ENCODE peak calls at places on chromosomes 3 and 15, in five cellular contexts. N is left ventricle myocardium inferior, I is OCI-LY7, W is aorta, X is neural progenitor cell. P is an unnamed sample. For H3K36me3, the result is how much of the 10 kb centered on the place peaks cover.

GRCh38 chr3:184261270-184262165 is at the start of gene CAMK2N2:
- DNase-seq in W (peak), N (peak), I (peak), X (peak), P (peak)

GRCh38 chr3:170180107-170180951 is 1.2 kb downstream of the PHC3 start:
- DNase-seq in N (no peak), X (no peak), I (peak), W (no peak), P (no peak)

GRCh38 chr15:58077427-58077826 is 11.9 kb upstream of the ALDH1A2 start:
- DNase-seq in I (peak), W (no peak), N (no peak), X (peak), P (no peak)

GRCh38 chr3:136135039-136135802 is 60.9 kb downstream of the MSL2 start:
- DNase-seq in W (no peak), I (no peak), N (no peak), X (no peak), P (no peak)

GRCh38 chr15:99096894-99097426 is 7.9 kb upstream of the SYNM start:
- DNase-seq in X (no peak), I (no peak), W (no peak), N (no peak), P (no peak)

GRCh38 chr3:41405466-41405865 is 206.2 kb downstream of the CTNNB1 start:
- DNase-seq in N (no peak), I (no peak), X (no peak), W (no peak), P (no peak)

GRCh38 chr15:76267077-76267476 is 44.2 kb downstream of the ETFA start:
- DNase-seq in X (no peak), N (no peak), I (peak), W (no peak), P (no peak)

GRCh38 chr15:40952301-40952900 is 870 bp upstream of the CHAC1 start:
- DNase-seq in I (no peak), W (no peak), X (no peak), N (no peak), P (no peak)

GRCh38 chr3:189368384-189368783 is 196.6 kb downstream of the TPRG1 start:
- DNase-seq in W (no peak), I (peak), X (no peak), N (no peak), P (no peak)

GRCh38 chr3:196995646-196996355 is 27.2 kb upstream of the PIGZ start:
- DNase-seq in W (no peak), X (no peak), N (peak), I (no peak), P (no peak)

GRCh38 chr15:43093026-43093425 is 12.8 kb downstream of the UBR1 start:
- DNase-seq in X (no peak), I (no peak), N (no peak), W (no peak), P (no peak)

GRCh38 chr3:118436863-118437262 is 597.8 kb downstream of the IGSF11 start:
- DNase-seq in I (no peak), N (no peak), W (no peak), X (peak), P (no peak)

GRCh38 chr3:20137642-20138041 is 48.4 kb downstream of the SGO1 start:
- DNase-seq in W (no peak), I (no peak), X (peak), N (no peak), P (no peak)

GRCh38 chr3:143573904-143574303 is 274.4 kb downstream of the SLC9A9 start:
- DNase-seq in X (no peak), W (no peak), I (no peak), N (no peak), P (no peak)

GRCh38 chr3:68089572-68089991 is 435.2 kb upstream of the SUCLG2 start:
- DNase-seq in I (no peak), W (no peak), N (no peak), X (no peak), P (no peak)

GRCh38 chr15:85533949-85534543 is 153.6 kb downstream of the AKAP13 start:
- DNase-seq in N (no peak), W (no peak), I (no peak), X (no peak), P (no peak)

GRCh38 chr3:121883507-121883906 is 10.7 kb upstream of the SLC15A2 start:
- DNase-seq in N (no peak), X (peak), W (no peak), I (peak), P (no peak)

GRCh38 chr3:30492581-30493192 is 113.7 kb upstream of the TGFBR2 start:
- DNase-seq in N (no peak), W (no peak), X (no peak), I (no peak), P (no peak)

GRCh38 chr15:57452090-57452754 is 75.9 kb downstream of the CGNL1 start:
- DNase-seq in I (no peak), N (no peak), X (no peak), W (no peak), P (no peak)

GRCh38 chr3:181533811-181534210 is 177.9 kb upstream of the SOX2 start:
- DNase-seq in X (peak), I (no peak), N (no peak), W (no peak), P (no peak)

GRCh38 chr3:31673950-31674349 is 141.2 kb downstream of the STT3B start:
- DNase-seq in I (no peak), X (no peak), N (no peak), W (no peak), P (no peak)

GRCh38 chr3:23495507-23495906 is 292.4 kb downstream of the UBE2E2 start:
- DNase-seq in X (no peak), I (no peak), W (no peak), N (no peak), P (no peak)

GRCh38 chr3:9879830-9880549 is at the start of gene CIDEC:
- DNase-seq in X (no peak), N (no peak), W (no peak), I (no peak), P (no peak)

GRCh38 chr3:13718437-13718836 is 161.4 kb downstream of the WNT7A start:
- DNase-seq in N (no peak), X (no peak), I (no peak), W (no peak), P (no peak)

GRCh38 chr3:76523337-76523736 is 516.6 kb upstream of the ROBO2 start:
- DNase-seq in W (no peak), I (no peak), N (no peak), X (no peak), P (no peak)

GRCh38 chr3:37559461-37559860 is 302.2 kb upstream of the CTDSPL start:
- DNase-seq in I (no peak), W (no peak), X (peak), N (no peak), P (no peak)

GRCh38 chr3:8954938-8955763 is 8.1 kb downstream of the RAD18 start:
- DNase-seq in W (no peak), N (no peak), I (peak), X (peak), P (no peak)

GRCh38 chr3:166191406-166191805 is 354.2 kb upstream of the BCHE start:
- DNase-seq in N (no peak), W (no peak), I (no peak), X (no peak), P (no peak)

GRCh38 chr3:101248786-101249185 is 71.6 kb downstream of the IMPG2 start:
- DNase-seq in N (no peak), X (no peak), W (no peak), I (no peak), P (no peak)

GRCh38 chr3:4820296-4821121 is 158.7 kb upstream of the BHLHE40 start:
- DNase-seq in N (no peak), X (no peak), I (no peak), W (no peak), P (no peak)

GRCh38 chr3:106085998-106086397 is 217.2 kb upstream of the CBLB start:
- DNase-seq in I (no peak), X (no peak), N (no peak), W (no peak), P (no peak)

GRCh38 chr3:87145553-87145952 is 81.6 kb upstream of the CHMP2B start:
- DNase-seq in N (no peak), X (peak), W (no peak), I (peak), P (no peak)

GRCh38 chr15:83283813-83284562 is 476 bp downstream of the BNC1 start:
- DNase-seq in X (peak), W (no peak), I (no peak), N (no peak), P (peak)

GRCh38 chr3:72288955-72289707 is 504.2 kb upstream of the PROK2 start:
- DNase-seq in W (peak), X (peak), I (peak), N (no peak), P (peak)

GRCh38 chr15:75043509-75044257 is 20.3 kb downstream of the PPCDC start:
- DNase-seq in W (peak), N (peak), X (no peak), I (peak), P (peak)

GRCh38 chr3:111610189-111610588 is 15.0 kb upstream of the ZBED2 start:
- DNase-seq in W (no peak), I (peak), X (no peak), N (no peak), P (no peak)

GRCh38 chr3:18732474-18732873 is 307.3 kb upstream of the SATB1 start:
- DNase-seq in N (no peak), X (no peak), W (no peak), I (no peak), P (no peak)

GRCh38 chr15:92651877-92652575 is 3.5 kb downstream of the FAM174B start:
- DNase-seq in W (no peak), I (no peak), X (no peak), N (no peak), P (no peak)

GRCh38 chr3:37474936-37475335 is 300.6 kb upstream of the LRRFIP2 start:
- DNase-seq in N (no peak), I (no peak), W (no peak), X (no peak), P (no peak)

GRCh38 chr3:53250881-53251605 is 4.8 kb downstream of the TKT start:
- DNase-seq in X (no peak), N (no peak), I (no peak), W (no peak), P (no peak)

GRCh38 chr3:185933374-185933950 is 4.4 kb downstream of the TRA2B start:
- DNase-seq in N (no peak), X (no peak), I (no peak), W (no peak), P (no peak)
- H3K36me3 ChIP-seq in N (under half), X (under half), I (half or more), W (under half), P (under half)

GRCh38 chr3:187042874-187043458 is 96.3 kb downstream of the RPL39L start:
- DNase-seq in X (no peak), N (no peak), I (no peak), W (no peak), P (no peak)

GRCh38 chr3:187040637-187041361 is 98.5 kb downstream of the RPL39L start:
- DNase-seq in N (no peak), W (no peak), X (no peak), I (no peak), P (no peak)

GRCh38 chr3:187044206-187044605 is 95.1 kb downstream of the RPL39L start:
- DNase-seq in W (peak), N (peak), X (no peak), I (peak), P (no peak)

GRCh38 chr3:187041362-187042061 is 97.8 kb downstream of the RPL39L start:
- DNase-seq in W (no peak), I (no peak), N (no peak), X (no peak), P (no peak)

GRCh38 chr3:187042062-187042745 is 97.1 kb downstream of the RPL39L start:
- DNase-seq in N (no peak), X (no peak), I (peak), W (no peak), P (no peak)
- H3K36me3 ChIP-seq in N (under half), X (under half), I (half or more), W (under half), P (under half)

GRCh38 chr3:123492188-123492587 is 43.3 kb upstream of the ADCY5 start:
- DNase-seq in X (no peak), I (no peak), N (no peak), W (no peak), P (no peak)
- H3K36me3 ChIP-seq in X (under half), I (under half), N (under half), W (under half), P (under half)

DNA sequence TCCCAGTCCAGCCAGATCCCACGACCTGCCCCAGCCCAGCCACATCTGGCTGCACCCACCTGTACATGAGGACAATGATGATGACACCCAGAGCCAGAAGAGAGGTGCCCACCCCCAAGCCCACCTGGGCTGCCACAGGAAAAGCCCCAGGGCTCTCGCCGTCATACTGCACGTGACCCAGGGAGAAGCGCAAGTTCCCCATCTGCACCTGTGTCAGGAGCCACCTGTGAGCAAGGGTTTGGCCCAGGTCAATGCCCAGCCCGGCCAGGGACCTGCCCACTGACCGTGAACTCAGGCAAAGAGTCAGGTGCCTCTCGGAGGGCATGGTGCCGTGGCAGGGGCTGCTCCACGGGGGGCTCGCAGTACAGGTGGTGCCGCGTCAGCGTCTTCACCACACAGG is 16.3 kb downstream of the PLXNB1 start:
- DNase-seq in N (no peak), W (peak), X (no peak), I (no peak), P (peak)
- H3K36me3 ChIP-seq in N (half or more), W (under half), X (under half), I (under half), P (half or more)

GRCh38 chr15:63675263-63675662 is 78.1 kb downstream of the FBXL22 start:
- DNase-seq in X (no peak), N (no peak), I (no peak), W (no peak), P (no peak)
- H3K36me3 ChIP-seq in X (under half), N (half or more), I (half or more), W (under half), P (under half)

GRCh38 chr3:66395635-66396034 is 105.2 kb downstream of the LRIG1 start:
- DNase-seq in I (no peak), W (no peak), N (no peak), X (no peak), P (no peak)
- H3K36me3 ChIP-seq in I (half or more), W (under half), N (half or more), X (under half), P (half or more)

DNA sequence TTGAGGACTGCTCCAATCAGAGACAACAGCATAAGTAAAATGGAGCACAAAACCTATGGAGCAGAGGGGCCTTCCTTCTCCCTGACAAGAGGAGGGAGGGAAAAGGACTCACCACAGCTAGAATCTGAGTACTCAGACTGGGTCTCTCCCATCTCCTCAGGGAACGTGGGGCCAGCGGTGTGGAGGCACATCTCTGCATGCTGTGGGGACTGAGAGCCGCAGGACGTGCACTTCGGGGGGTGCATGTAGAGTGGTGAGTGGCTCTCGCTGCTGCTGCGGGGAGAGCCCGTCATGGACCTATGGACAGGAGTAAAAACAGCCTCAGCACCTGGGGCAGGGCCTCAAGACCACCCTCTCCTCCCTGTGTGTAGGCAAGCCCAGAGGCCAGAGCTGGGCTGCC is 17.0 kb downstream of the BCL6 start:
- DNase-seq in X (no peak), N (no peak), I (no peak), W (no peak), P (no peak)
- H3K36me3 ChIP-seq in X (under half), N (half or more), I (half or more), W (under half), P (half or more)

GRCh38 chr3:146705205-146705604 is 100.1 kb upstream of the PLSCR5 start:
- DNase-seq in X (no peak), W (no peak), N (no peak), I (no peak), P (no peak)
- H3K36me3 ChIP-seq in X (under half), W (under half), N (under half), I (under half), P (under half)

DNA sequence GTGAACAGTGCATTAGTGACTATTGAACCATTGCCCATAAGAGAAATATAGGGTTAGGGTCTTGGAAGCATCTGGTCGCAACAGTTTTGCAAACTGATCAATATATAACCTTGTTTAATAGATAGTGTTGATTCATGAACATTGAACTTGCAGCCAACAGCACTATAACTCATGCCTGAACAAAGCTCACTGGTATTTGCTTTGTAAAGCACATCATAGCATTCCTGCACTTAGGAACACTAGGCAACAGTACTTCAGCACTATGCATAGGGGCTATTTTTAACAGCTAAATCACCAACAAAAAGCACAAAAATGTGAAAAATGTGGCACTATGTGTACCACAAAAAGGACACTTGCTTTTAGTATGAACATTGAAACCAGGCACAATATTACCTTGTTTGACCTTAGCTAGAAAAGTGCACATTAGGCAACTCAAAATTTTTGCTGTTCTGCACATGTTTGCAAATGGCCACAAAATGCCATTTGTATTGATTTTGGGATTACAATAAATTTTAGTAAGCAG is 68.0 kb downstream of the OXNAD1 start:
- DNase-seq in X (no peak), N (no peak), W (no peak), I (no peak), P (no peak)
- H3K36me3 ChIP-seq in X (under half), N (half or more), W (under half), I (half or more), P (under half)